ENCODE peak calls at places on chromosome 5, in five cellular contexts. M is Peyer's patch; V is immature natural killer cell; C is fibroblast of the conjunctiva; Q is stimulated activated CD4-positive, alpha-beta T cell treated with anti-CD3 and anti-CD28 coated beads, Interleukin-15, amount 100 ng/mL, for 1 hour. W is an unnamed sample.

GRCh38 chr5:93890657-93891056 is 149.3 kb upstream of the POU5F2 start:
- DNase-seq in Q (no peak), V (no peak), M (no peak), C (no peak), W (no peak)

GRCh38 chr5:35442916-35443639 is 174.6 kb upstream of the SPEF2 start:
- DNase-seq in M (no peak), Q (no peak), V (no peak), C (no peak), W (no peak)

GRCh38 chr5:72307968-72308852 is 11.8 kb downstream of the MRPS27 start:
- DNase-seq in V (peak; percentile 97), C (peak; percentile 96), Q (peak; percentile 93), M (peak; percentile 98), W (peak; percentile 99)

GRCh38 chr5:71830626-71831539 is 111.8 kb downstream of the CARTPT start:
- DNase-seq in C (peak; percentile 39), Q (no peak), V (no peak), M (peak; percentile 53), W (peak; percentile 79)

GRCh38 chr5:179410291-179411160 is 65.3 kb upstream of the ADAMTS2 start:
- DNase-seq in C (no peak), Q (no peak), M (no peak), V (no peak), W (no peak)

GRCh38 chr5:136864960-136865359 is 499.6 kb upstream of the TRPC7 start:
- DNase-seq in C (no peak), Q (no peak), M (no peak), V (no peak), W (no peak)

GRCh38 chr5:143200781-143201398 is 202.6 kb downstream of the NR3C1 start:
- DNase-seq in V (no peak), M (no peak), C (peak; percentile 43), Q (no peak), W (no peak)

GRCh38 chr5:33244441-33245150 is 196.2 kb upstream of the TARS1 start:
- DNase-seq in C (no peak), M (no peak), V (no peak), Q (no peak), W (no peak)

GRCh38 chr5:96384353-96384752 is 48.7 kb downstream of the PCSK1 start:
- DNase-seq in C (peak; percentile 63), M (no peak), V (no peak), Q (no peak), W (no peak)

GRCh38 chr5:98296426-98296825 is 477.0 kb upstream of the RGMB start:
- DNase-seq in C (no peak), M (no peak), V (no peak), Q (no peak), W (no peak)

GRCh38 chr5:14250094-14250777 is 107.1 kb downstream of the TRIO start:
- DNase-seq in Q (no peak), V (no peak), M (peak; percentile 70), C (peak; percentile 60), W (peak; percentile 52)

W was measured in A673.